ENCODE peak calls at places on chromosomes 5 and 9, in seven cellular contexts. E, A, B, C, F, Y and Q are unnamed samples.
A peak's percentile ranks its signal among the peaks of the same experiment; 100 is the strongest.

GRCh38 chr5:105503950-105504349 is 1941.4 kb upstream of the NUDT12 start:
- DNase-seq in C (no peak), B (no peak), F (no peak), Y (no peak), E (no peak), A (no peak), Q (peak; percentile 7)

GRCh38 chr5:56459978-56460377 is 226.8 kb upstream of the ANKRD55 start:
- DNase-seq in F (no peak), A (no peak), E (no peak), Y (no peak), C (no peak), B (no peak), Q (no peak)

GRCh38 chr5:110687485-110687884 is 39.0 kb downstream of the TMEM232 start:
- DNase-seq in Y (no peak), E (no peak), A (no peak), C (no peak), B (no peak), F (no peak), Q (no peak)

GRCh38 chr9:110875275-110875674 is 163.0 kb downstream of the LPAR1 start:
- DNase-seq in B (no peak), F (no peak), A (peak; percentile 69), E (no peak), C (peak; percentile 49), Y (no peak), Q (no peak)

GRCh38 chr5:26893078-26893477 is 145.3 kb downstream of the CDH9 start:
- DNase-seq in C (no peak), F (no peak), Y (no peak), A (no peak), B (no peak), E (no peak), Q (no peak)

GRCh38 chr5:42843675-42844292 is 32.1 kb upstream of the SELENOP start:
- DNase-seq in B (no peak), C (no peak), F (no peak), A (no peak), Y (no peak), E (no peak), Q (no peak)

GRCh38 chr5:133824661-133825254 is 143.7 kb downstream of the C5orf15 start:
- DNase-seq in B (no peak), Y (no peak), C (no peak), F (no peak), A (no peak), E (no peak), Q (no peak)

GRCh38 chr9:126016579-126017290 is 269.6 kb downstream of the PBX3 start:
- DNase-seq in B (no peak), E (no peak), A (no peak), C (no peak), Y (no peak), F (peak; percentile 72), Q (no peak)

GRCh38 chr5:121693864-121694263 is 157.8 kb upstream of the FTMT start:
- DNase-seq in A (no peak), F (no peak), E (no peak), Y (no peak), B (no peak), C (no peak), Q (peak; percentile 26)

GRCh38 chr9:36092509-36093215 is 43.9 kb upstream of the GLIPR2 start:
- DNase-seq in E (no peak), F (no peak), B (no peak), C (no peak), A (no peak), Y (peak; percentile 52), Q (no peak)

GRCh38 chr9:5870691-5871090 is 20.0 kb upstream of the MLANA start:
- DNase-seq in E (no peak), A (no peak), C (no peak), F (no peak), Y (no peak), B (no peak), Q (no peak)

GRCh38 chr9:24590432-24590831 is 44.7 kb upstream of the IZUMO3 start:
- DNase-seq in F (no peak), B (no peak), Y (no peak), A (no peak), C (no peak), E (no peak), Q (no peak)

GRCh38 chr5:173326501-173326960 is 1.7 kb downstream of the STC2 start:
- DNase-seq in C (peak; percentile 63), B (peak; percentile 51), F (no peak), A (no peak), Y (no peak), E (no peak), Q (peak; percentile 91)

GRCh38 chr5:119655081-119655480 is 25.7 kb downstream of the FAM170A start:
- DNase-seq in E (no peak), F (no peak), B (no peak), A (no peak), C (no peak), Y (no peak), Q (peak; percentile 6)

GRCh38 chr9:112486221-112487007 is at the start of gene KIAA1958:
- DNase-seq in F (peak; percentile 95), A (peak; percentile 83), Y (peak; percentile 88), E (peak; percentile 92), C (peak; percentile 96), B (peak; percentile 89), Q (peak; percentile 66)

GRCh38 chr5:176619569-176620332 is 9.8 kb upstream of the GPRIN1 start:
- DNase-seq in C (peak; percentile 83), B (no peak), E (no peak), A (peak; percentile 71), Y (no peak), F (peak; percentile 78), Q (no peak)
- H3K4me3 ChIP-seq in C (peak overlapping the region; percentile 36), B (no peak overlapping the region), E (no peak overlapping the region), A (peak overlapping the region; percentile 11), Y (no peak overlapping the region), F (no peak overlapping the region), Q (peak overlapping the region; percentile 5)

DNA sequence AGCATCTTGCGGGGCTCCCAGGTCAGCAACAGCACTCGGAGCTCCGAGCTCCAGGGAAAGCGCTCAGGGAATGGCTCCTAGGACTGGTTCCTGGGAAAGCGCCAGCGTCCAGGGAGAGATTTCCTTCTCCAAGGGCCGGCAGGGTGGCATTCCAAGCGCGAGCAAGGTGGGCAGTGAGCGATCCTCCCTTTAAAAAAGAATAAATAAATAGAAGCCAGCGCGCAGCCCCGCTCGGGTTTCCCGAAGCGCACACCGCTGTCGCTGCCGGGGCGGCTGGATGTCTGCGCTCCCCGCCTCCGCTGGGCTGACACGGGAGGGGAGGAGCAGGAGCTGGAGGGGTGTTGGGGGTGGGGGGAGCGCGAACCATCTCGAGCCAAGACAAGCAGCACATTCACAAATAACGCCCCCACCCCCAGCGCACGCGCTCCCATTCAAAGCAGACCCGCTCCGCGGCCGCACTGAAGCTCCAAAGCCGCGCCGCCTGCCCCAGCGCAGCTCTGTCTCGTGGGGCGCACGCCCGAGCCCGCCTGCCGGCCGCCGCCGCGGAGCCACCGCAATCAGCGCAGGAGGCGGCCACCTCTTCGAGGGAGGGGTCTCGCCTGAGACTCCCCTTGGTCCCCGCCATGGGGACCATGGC is 327.5 kb downstream of the SH3GL2 start:
- DNase-seq in C (peak; percentile 77), B (no peak), Y (no peak), F (peak; percentile 82), E (peak; percentile 53), A (peak; percentile 73), Q (no peak)
- H3K4me3 ChIP-seq in C (peak overlapping the region; percentile 49), B (no peak overlapping the region), Y (no peak overlapping the region), F (peak overlapping the region; percentile 10), E (peak overlapping the region; percentile 52), A (peak overlapping the region; percentile 65), Q (no peak overlapping the region)

GRCh38 chr9:116156621-116157314 is 3.2 kb downstream of the PAPPA start:
- DNase-seq in B (peak; percentile 73), A (peak; percentile 67), F (peak; percentile 50), E (peak; percentile 77), C (peak; percentile 67), Y (no peak), Q (peak; percentile 77)

GRCh38 chr9:116154334-116154975 is 864 bp downstream of the PAPPA start:
- DNase-seq in F (peak; percentile 87), C (peak; percentile 76), B (peak; percentile 22), A (peak; percentile 71), E (peak; percentile 59), Y (no peak), Q (no peak)

GRCh38 chr9:116153765-116154333 is at the start of gene PAPPA:
- DNase-seq in B (no peak), E (peak; percentile 24), C (no peak), Y (no peak), A (peak; percentile 53), F (no peak), Q (no peak)

GRCh38 chr9:116154976-116155699 is 1.5 kb downstream of the PAPPA start:
- DNase-seq in F (peak; percentile 35), A (peak; percentile 56), E (peak; percentile 41), Y (no peak), B (no peak), C (peak; percentile 39), Q (peak; percentile 72)

DNA sequence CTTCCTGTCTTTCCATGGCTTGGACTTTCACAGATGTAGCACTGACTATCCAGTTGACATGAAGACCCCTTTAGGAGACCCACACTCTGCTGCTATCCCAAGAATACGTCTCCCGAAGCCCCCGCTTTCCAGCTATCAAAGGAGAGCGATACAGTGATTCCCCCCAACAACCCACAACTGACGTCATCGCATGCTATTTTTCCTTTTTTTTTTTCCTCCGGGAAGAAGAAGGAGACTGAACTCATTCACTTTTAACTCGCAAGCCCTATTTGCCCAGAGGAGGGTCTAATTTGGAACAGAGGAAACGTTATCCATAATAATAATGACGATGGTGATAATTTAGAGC is 2.1 kb downstream of the PAPPA start:
- DNase-seq in Y (no peak), E (peak; percentile 29), F (no peak), B (no peak), C (peak; percentile 34), A (no peak), Q (peak; percentile 70)
- H3K4me3 ChIP-seq in Y (no peak overlapping the region), E (peak overlapping the region; percentile 35), F (peak overlapping the region; percentile 42), B (peak overlapping the region; percentile 63), C (peak overlapping the region; percentile 58), A (peak overlapping the region; percentile 63), Q (peak overlapping the region; percentile 48)

GRCh38 chr5:168578006-168578405 is 1.2 kb downstream of the PANK3 start:
- DNase-seq in Y (no peak), A (no peak), C (no peak), E (no peak), B (no peak), F (no peak), Q (peak; percentile 22)

GRCh38 chr5:168575391-168576372 is 3.5 kb downstream of the PANK3 start:
- DNase-seq in A (no peak), F (no peak), C (no peak), Y (no peak), E (no peak), B (no peak), Q (no peak)

GRCh38 chr5:168579987-168580508 is 880 bp upstream of the PANK3 start:
- DNase-seq in E (no peak), B (no peak), Y (no peak), F (no peak), C (no peak), A (no peak), Q (no peak)

GRCh38 chr5:168579206-168579986 is at the start of gene PANK3:
- DNase-seq in E (peak; percentile 99), A (peak; percentile 95), F (peak; percentile 99), B (peak; percentile 99), Y (peak; percentile 97), C (peak; percentile 96), Q (peak; percentile 100)

GRCh38 chr5:168578506-168579205 is 512 bp downstream of the PANK3 start:
- DNase-seq in Y (no peak), F (peak; percentile 32), A (peak; percentile 80), E (peak; percentile 79), B (no peak), C (no peak), Q (peak; percentile 10)
- H3K4me3 ChIP-seq in Y (peak overlapping the region; percentile 82), F (peak overlapping the region; percentile 91), A (peak overlapping the region; percentile 97), E (peak overlapping the region; percentile 92), B (peak overlapping the region; percentile 99), C (peak overlapping the region; percentile 93), Q (peak overlapping the region; percentile 99)

GRCh38 chr5:139404484-139404840 is 573 bp upstream of the SPATA24 start:
- DNase-seq in Y (no peak), A (no peak), F (no peak), E (no peak), B (no peak), C (peak; percentile 54), Q (no peak)
- H3K4me3 ChIP-seq in Y (peak overlapping the region; percentile 57), A (peak overlapping the region; percentile 32), F (peak overlapping the region; percentile 51), E (no peak overlapping the region), B (peak overlapping the region; percentile 67), C (peak overlapping the region; percentile 65), Q (no peak overlapping the region)